ENCODE peak calls at places on chromosome 19, in seven cellular contexts. One of them, this sample, is unnamed.

GRCh38 chr19:5973867-5974635 is 3.9 kb downstream of the RANBP3 start:
- DNase-seq in heart left ventricle: no peak
- DNase-seq in uterus: no peak
- DNase-seq in breast epithelium: no peak
- DNase-seq in A549: no peak
- DNase-seq in prostate gland: no peak
- DNase-seq in Peyer's patch: no peak
- DNase-seq in this sample: no peak

GRCh38 chr19:28303502-28303901 is 909.4 kb downstream of the UQCRFS1 start:
- DNase-seq in heart left ventricle: no peak
- DNase-seq in uterus: no peak
- DNase-seq in breast epithelium: no peak
- DNase-seq in A549: no peak
- DNase-seq in prostate gland: no peak
- DNase-seq in Peyer's patch: no peak
- DNase-seq in this sample: no peak

GRCh38 chr19:45558399-45558878 is 26.2 kb downstream of the OPA3 start:
- DNase-seq in heart left ventricle: no peak
- DNase-seq in uterus: no peak
- DNase-seq in breast epithelium: no peak
- DNase-seq in A549: peak
- DNase-seq in prostate gland: peak
- DNase-seq in Peyer's patch: peak
- DNase-seq in this sample: peak

GRCh38 chr19:6455924-6456323 is 3.7 kb downstream of the SLC25A23 start:
- DNase-seq in heart left ventricle: no peak
- DNase-seq in uterus: no peak
- DNase-seq in breast epithelium: no peak
- DNase-seq in A549: no peak
- DNase-seq in prostate gland: no peak
- DNase-seq in Peyer's patch: no peak
- DNase-seq in this sample: no peak

GRCh38 chr19:3010871-3011270 is 18.2 kb downstream of the TLE2 start:
- DNase-seq in heart left ventricle: no peak
- DNase-seq in uterus: no peak
- DNase-seq in breast epithelium: no peak
- DNase-seq in A549: no peak
- DNase-seq in prostate gland: no peak
- DNase-seq in Peyer's patch: no peak
- DNase-seq in this sample: no peak

GRCh38 chr19:22422220-22422619 is at the start of gene ZNF98:
- DNase-seq in heart left ventricle: peak
- DNase-seq in uterus: peak
- DNase-seq in breast epithelium: peak
- DNase-seq in A549: no peak
- DNase-seq in prostate gland: no peak
- DNase-seq in Peyer's patch: no peak
- DNase-seq in this sample: no peak

GRCh38 chr19:3346677-3347353 is 19.6 kb upstream of the NFIC start:
- DNase-seq in heart left ventricle: peak
- DNase-seq in uterus: peak
- DNase-seq in breast epithelium: peak
- DNase-seq in A549: no peak
- DNase-seq in prostate gland: peak
- DNase-seq in Peyer's patch: peak
- DNase-seq in this sample: peak

GRCh38 chr19:23817519-23817918 is 58.8 kb upstream of the ZNF681 start:
- DNase-seq in heart left ventricle: peak
- DNase-seq in uterus: peak
- DNase-seq in breast epithelium: no peak
- DNase-seq in A549: peak
- DNase-seq in prostate gland: no peak
- DNase-seq in Peyer's patch: peak
- DNase-seq in this sample: peak

GRCh38 chr19:30686911-30687566 is 314.9 kb downstream of the ZNF536 start:
- DNase-seq in heart left ventricle: no peak
- DNase-seq in uterus: no peak
- DNase-seq in breast epithelium: no peak
- DNase-seq in A549: no peak
- DNase-seq in prostate gland: no peak
- DNase-seq in Peyer's patch: no peak
- DNase-seq in this sample: no peak

GRCh38 chr19:18440421-18440877 is 2.5 kb upstream of the ISYNA1 start:
- DNase-seq in heart left ventricle: no peak
- DNase-seq in uterus: no peak
- DNase-seq in breast epithelium: no peak
- DNase-seq in A549: peak
- DNase-seq in prostate gland: no peak
- DNase-seq in Peyer's patch: peak
- DNase-seq in this sample: no peak

GRCh38 chr19:14871619-14872230 is 14.2 kb downstream of the OR7A17 start:
- DNase-seq in heart left ventricle: no peak
- DNase-seq in uterus: no peak
- DNase-seq in breast epithelium: no peak
- DNase-seq in A549: peak
- DNase-seq in prostate gland: no peak
- DNase-seq in Peyer's patch: no peak
- DNase-seq in this sample: no peak

GRCh38 chr19:33156354-33156753 is 24.4 kb downstream of the WDR88 start:
- DNase-seq in heart left ventricle: no peak
- DNase-seq in uterus: no peak
- DNase-seq in breast epithelium: no peak
- DNase-seq in A549: no peak
- DNase-seq in prostate gland: no peak
- DNase-seq in Peyer's patch: no peak
- DNase-seq in this sample: no peak

GRCh38 chr19:2962018-2962670 is 15.2 kb upstream of the TLE6 start:
- DNase-seq in heart left ventricle: peak
- DNase-seq in uterus: no peak
- DNase-seq in breast epithelium: no peak
- DNase-seq in A549: peak
- DNase-seq in prostate gland: peak
- DNase-seq in Peyer's patch: peak
- DNase-seq in this sample: peak

GRCh38 chr19:58183822-58184215 is 958 bp downstream of the ZNF274 start:
- DNase-seq in heart left ventricle: no peak
- DNase-seq in uterus: no peak
- DNase-seq in breast epithelium: no peak
- DNase-seq in A549: no peak
- DNase-seq in prostate gland: no peak
- DNase-seq in Peyer's patch: no peak
- DNase-seq in this sample: no peak

GRCh38 chr19:2064395-2064787 is 13.3 kb upstream of the MKNK2 start:
- DNase-seq in heart left ventricle: no peak
- DNase-seq in uterus: no peak
- DNase-seq in breast epithelium: no peak
- DNase-seq in A549: no peak
- DNase-seq in prostate gland: no peak
- DNase-seq in Peyer's patch: no peak
- DNase-seq in this sample: no peak

GRCh38 chr19:17734146-17734545 is 14.9 kb downstream of the MAP1S start:
- DNase-seq in heart left ventricle: no peak
- DNase-seq in uterus: no peak
- DNase-seq in breast epithelium: no peak
- DNase-seq in A549: no peak
- DNase-seq in prostate gland: no peak
- DNase-seq in Peyer's patch: no peak
- DNase-seq in this sample: no peak

GRCh38 chr19:36032251-36033104 is at the start of gene CLIP3:
- DNase-seq in heart left ventricle: peak
- DNase-seq in uterus: peak
- DNase-seq in breast epithelium: no peak
- DNase-seq in A549: no peak
- DNase-seq in prostate gland: no peak
- DNase-seq in Peyer's patch: peak
- DNase-seq in this sample: no peak
- TF ChIP-seq POLR2A in heart left ventricle: no peak
- TF ChIP-seq POLR2A in uterus: no peak
- TF ChIP-seq POLR2A in breast epithelium: no peak
- TF ChIP-seq POLR2A in A549: no peak
- TF ChIP-seq POLR2A in prostate gland: no peak
- TF ChIP-seq POLR2A in Peyer's patch: no peak
- TF ChIP-seq POLR2A in this sample: no peak

DNA sequence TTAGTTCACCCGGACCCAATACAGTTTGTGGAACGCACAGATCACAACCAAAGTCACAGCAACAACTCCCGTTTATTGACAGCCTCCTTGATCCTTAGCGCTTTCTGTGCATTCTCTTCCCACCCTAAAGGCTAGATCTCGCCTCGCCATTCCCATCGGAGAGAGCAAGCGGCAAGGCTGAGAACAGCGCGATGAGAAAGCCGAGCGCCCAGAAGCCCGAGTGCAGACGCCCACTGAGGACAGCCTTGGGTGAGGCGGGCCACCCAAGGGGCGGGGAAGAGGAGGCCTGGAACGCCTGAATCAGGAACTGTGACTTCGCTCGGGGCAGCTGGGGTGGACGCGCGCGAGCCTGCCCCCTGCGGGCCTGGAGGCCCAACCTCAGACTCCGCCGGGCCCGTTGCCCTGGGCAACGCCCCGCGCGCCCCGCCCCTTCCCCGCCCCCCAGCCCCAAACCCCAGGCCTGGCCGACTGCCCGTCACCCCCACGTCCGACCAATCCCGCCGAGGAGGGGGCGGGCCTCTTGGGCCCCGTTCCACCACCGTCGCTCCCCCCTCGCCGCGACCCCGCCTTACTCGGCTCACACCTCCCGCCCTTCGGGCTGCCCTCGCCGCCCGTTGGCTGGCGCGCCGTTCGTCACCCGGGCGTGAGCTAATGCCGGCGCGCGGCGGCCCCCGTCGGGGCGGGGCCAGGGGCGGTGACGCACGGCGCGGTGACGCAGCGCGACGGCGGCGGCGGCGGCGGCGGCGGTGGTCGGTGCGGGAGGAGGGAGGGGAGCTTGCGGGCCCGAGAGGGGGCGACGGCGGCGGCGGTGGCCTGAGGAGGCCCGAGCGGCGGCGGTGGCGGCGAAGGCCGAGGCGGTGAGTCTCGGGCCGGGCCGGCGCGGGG is at the start of gene SAMD4B:
- DNase-seq in heart left ventricle: peak
- DNase-seq in uterus: peak
- DNase-seq in breast epithelium: peak
- DNase-seq in A549: peak
- DNase-seq in prostate gland: peak
- DNase-seq in Peyer's patch: peak
- DNase-seq in this sample: peak
- TF ChIP-seq POLR2A in heart left ventricle: peak
- TF ChIP-seq POLR2A in uterus: peak
- TF ChIP-seq POLR2A in breast epithelium: peak
- TF ChIP-seq POLR2A in A549: peak
- TF ChIP-seq POLR2A in prostate gland: peak
- TF ChIP-seq POLR2A in Peyer's patch: peak
- TF ChIP-seq POLR2A in this sample: no peak

GRCh38 chr19:38047641-38048040 is 140.6 kb downstream of the SIPA1L3 start:
- DNase-seq in heart left ventricle: no peak
- DNase-seq in uterus: no peak
- DNase-seq in breast epithelium: no peak
- DNase-seq in A549: no peak
- DNase-seq in prostate gland: no peak
- DNase-seq in Peyer's patch: no peak
- DNase-seq in this sample: no peak

GRCh38 chr19:38046254-38047047 is 139.4 kb downstream of the SIPA1L3 start:
- DNase-seq in heart left ventricle: no peak
- DNase-seq in uterus: no peak
- DNase-seq in breast epithelium: no peak
- DNase-seq in A549: no peak
- DNase-seq in prostate gland: no peak
- DNase-seq in Peyer's patch: peak
- DNase-seq in this sample: peak

GRCh38 chr19:38045554-38046253 is 138.7 kb downstream of the SIPA1L3 start:
- DNase-seq in heart left ventricle: no peak
- DNase-seq in uterus: no peak
- DNase-seq in breast epithelium: no peak
- DNase-seq in A549: no peak
- DNase-seq in prostate gland: no peak
- DNase-seq in Peyer's patch: no peak
- DNase-seq in this sample: no peak

GRCh38 chr19:38047048-38047435 is 140.0 kb downstream of the SIPA1L3 start:
- DNase-seq in heart left ventricle: no peak
- DNase-seq in uterus: no peak
- DNase-seq in breast epithelium: no peak
- DNase-seq in A549: peak
- DNase-seq in prostate gland: no peak
- DNase-seq in Peyer's patch: no peak
- DNase-seq in this sample: no peak

GRCh38 chr19:38049105-38049649 is 142.2 kb downstream of the SIPA1L3 start:
- DNase-seq in heart left ventricle: no peak
- DNase-seq in uterus: no peak
- DNase-seq in breast epithelium: no peak
- DNase-seq in A549: no peak
- DNase-seq in prostate gland: no peak
- DNase-seq in Peyer's patch: peak
- DNase-seq in this sample: peak
- TF ChIP-seq POLR2A in heart left ventricle: no peak
- TF ChIP-seq POLR2A in uterus: no peak
- TF ChIP-seq POLR2A in breast epithelium: no peak
- TF ChIP-seq POLR2A in A549: no peak
- TF ChIP-seq POLR2A in prostate gland: no peak
- TF ChIP-seq POLR2A in Peyer's patch: no peak
- TF ChIP-seq POLR2A in this sample: no peak

GRCh38 chr19:50022823-50023222 is 2.3 kb downstream of the VRK3 start:
- DNase-seq in heart left ventricle: no peak
- DNase-seq in uterus: no peak
- DNase-seq in breast epithelium: no peak
- DNase-seq in A549: no peak
- DNase-seq in prostate gland: no peak
- DNase-seq in Peyer's patch: no peak
- DNase-seq in this sample: no peak
- TF ChIP-seq POLR2A in heart left ventricle: no peak
- TF ChIP-seq POLR2A in uterus: no peak
- TF ChIP-seq POLR2A in breast epithelium: no peak
- TF ChIP-seq POLR2A in A549: no peak
- TF ChIP-seq POLR2A in prostate gland: no peak
- TF ChIP-seq POLR2A in Peyer's patch: no peak
- TF ChIP-seq POLR2A in this sample: no peak

GRCh38 chr19:35644206-35644986 is 2.9 kb downstream of the ETV2 start:
- DNase-seq in heart left ventricle: peak
- DNase-seq in uterus: peak
- DNase-seq in breast epithelium: peak
- DNase-seq in A549: peak
- DNase-seq in prostate gland: peak
- DNase-seq in Peyer's patch: peak
- DNase-seq in this sample: peak
- TF ChIP-seq POLR2A in heart left ventricle: peak
- TF ChIP-seq POLR2A in uterus: no peak
- TF ChIP-seq POLR2A in breast epithelium: no peak
- TF ChIP-seq POLR2A in A549: peak
- TF ChIP-seq POLR2A in prostate gland: peak
- TF ChIP-seq POLR2A in Peyer's patch: peak
- TF ChIP-seq POLR2A in this sample: no peak